ENCODE peak calls at places on chromosomes 13 and 19, in seven cellular contexts. One of them, this sample, is unnamed.

GRCh38 chr19:38152461-38153379 is 71.3 kb downstream of the DPF1 start:
- DNase-seq in AG10803: no peak
- DNase-seq in endothelial cell of umbilical vein: no peak
- DNase-seq in naive thymus-derived CD8-positive, alpha-beta T cell: no peak
- DNase-seq in HL-60: no peak
- DNase-seq in substantia nigra: no peak
- DNase-seq in anterior cingulate cortex: no peak
- DNase-seq in this sample: peak; percentile 78

GRCh38 chr13:38872693-38873092 is 117.9 kb downstream of the STOML3 start:
- DNase-seq in substantia nigra: peak; percentile 1
- DNase-seq in AG10803: peak; percentile 21
- DNase-seq in anterior cingulate cortex: no peak
- DNase-seq in HL-60: peak; percentile 43
- DNase-seq in endothelial cell of umbilical vein: peak; percentile 21
- DNase-seq in naive thymus-derived CD8-positive, alpha-beta T cell: peak; percentile 63
- DNase-seq in this sample: peak; percentile 41

GRCh38 chr13:25097426-25097825 is 1.5 kb downstream of the PABPC3 start:
- DNase-seq in AG10803: no peak
- DNase-seq in endothelial cell of umbilical vein: no peak
- DNase-seq in HL-60: no peak
- DNase-seq in naive thymus-derived CD8-positive, alpha-beta T cell: no peak
- DNase-seq in substantia nigra: no peak
- DNase-seq in anterior cingulate cortex: no peak
- DNase-seq in this sample: no peak

GRCh38 chr13:76331948-76332712 is 554.1 kb downstream of the KCTD12 start:
- DNase-seq in substantia nigra: no peak
- DNase-seq in AG10803: no peak
- DNase-seq in anterior cingulate cortex: no peak
- DNase-seq in HL-60: no peak
- DNase-seq in endothelial cell of umbilical vein: peak; percentile 26
- DNase-seq in naive thymus-derived CD8-positive, alpha-beta T cell: no peak
- DNase-seq in this sample: no peak

GRCh38 chr13:44879452-44880058 is 109.7 kb downstream of the NUFIP1 start:
- DNase-seq in naive thymus-derived CD8-positive, alpha-beta T cell: no peak
- DNase-seq in HL-60: peak; percentile 36
- DNase-seq in substantia nigra: no peak
- DNase-seq in endothelial cell of umbilical vein: peak; percentile 48
- DNase-seq in AG10803: peak; percentile 75
- DNase-seq in anterior cingulate cortex: no peak
- DNase-seq in this sample: peak; percentile 18

GRCh38 chr19:12769689-12770088 is 5.7 kb downstream of the HOOK2 start:
- DNase-seq in HL-60: no peak
- DNase-seq in AG10803: no peak
- DNase-seq in substantia nigra: no peak
- DNase-seq in endothelial cell of umbilical vein: no peak
- DNase-seq in naive thymus-derived CD8-positive, alpha-beta T cell: no peak
- DNase-seq in anterior cingulate cortex: no peak
- DNase-seq in this sample: no peak

GRCh38 chr13:113080361-113080831 is 25.2 kb upstream of the F7 start:
- DNase-seq in HL-60: no peak
- DNase-seq in AG10803: no peak
- DNase-seq in anterior cingulate cortex: no peak
- DNase-seq in substantia nigra: no peak
- DNase-seq in naive thymus-derived CD8-positive, alpha-beta T cell: no peak
- DNase-seq in endothelial cell of umbilical vein: no peak
- DNase-seq in this sample: no peak

GRCh38 chr19:16435999-16436650 is 35.6 kb downstream of the EPS15L1 start:
- DNase-seq in naive thymus-derived CD8-positive, alpha-beta T cell: no peak
- DNase-seq in HL-60: no peak
- DNase-seq in anterior cingulate cortex: no peak
- DNase-seq in endothelial cell of umbilical vein: peak; percentile 93
- DNase-seq in substantia nigra: no peak
- DNase-seq in AG10803: peak; percentile 29
- DNase-seq in this sample: no peak